ENCODE peak calls at places on chromosomes 6 and 20, in six cellular contexts. I, Q, V, T, X and P are unnamed samples. For H3K4me1 and H3K36me3, the result is how much of the 10 kb centered on the place peaks cover.

GRCh38 chr20:56363491-56363890 is 4.7 kb downstream of the FAM210B start:
- DNase-seq in I (no peak), Q (no peak), V (no peak), T (no peak), X (no peak), P (no peak)

GRCh38 chr6:144277174-144277573 is 8.0 kb upstream of the UTRN start:
- DNase-seq in I (no peak), Q (no peak), V (no peak), T (no peak), X (no peak), P (no peak)

GRCh38 chr6:76764057-76764456 is 691.6 kb upstream of the IMPG1 start:
- DNase-seq in I (no peak), Q (no peak), V (no peak), T (no peak), X (no peak), P (no peak)

GRCh38 chr6:154298297-154298696 is 58.3 kb downstream of the IPCEF1 start:
- DNase-seq in I (no peak), Q (no peak), V (peak), T (no peak), X (no peak), P (no peak)

GRCh38 chr6:146345582-146345981 is 198.1 kb upstream of the RAB32 start:
- DNase-seq in I (no peak), Q (no peak), V (no peak), T (no peak), X (no peak), P (no peak)

GRCh38 chr6:85469276-85470022 is 19.6 kb downstream of the NT5E start:
- DNase-seq in I (no peak), Q (no peak), V (no peak), T (no peak), X (no peak), P (no peak)

GRCh38 chr6:34144581-34145160 is 1.2 kb downstream of the GRM4 start:
- DNase-seq in I (no peak), Q (peak), V (no peak), T (no peak), X (no peak), P (no peak)

GRCh38 chr20:21509597-21510331 is 4.1 kb downstream of the NKX2-2 start:
- DNase-seq in I (no peak), Q (no peak), V (no peak), T (peak), X (no peak), P (no peak)

GRCh38 chr6:46220351-46221220 is 49.8 kb upstream of the ENPP5 start:
- DNase-seq in I (no peak), Q (no peak), V (no peak), T (no peak), X (no peak), P (no peak)

GRCh38 chr20:59566631-59567524 is 37.5 kb upstream of the PHACTR3 start:
- DNase-seq in I (peak), Q (peak), V (peak), T (no peak), X (no peak), P (no peak)

GRCh38 chr6:104953410-104953953 is 3.4 kb upstream of the LIN28B start:
- DNase-seq in I (no peak), Q (no peak), V (no peak), T (no peak), X (peak), P (no peak)

GRCh38 chr6:36104836-36105235 is 25.5 kb upstream of the MAPK13 start:
- DNase-seq in I (no peak), Q (no peak), V (no peak), T (no peak), X (peak), P (no peak)

GRCh38 chr6:134317471-134318131 is at the start of gene SGK1:
- DNase-seq in I (no peak), Q (no peak), V (no peak), T (peak), X (peak), P (no peak)

GRCh38 chr6:90078513-90079289 is 184.4 kb downstream of the GJA10 start:
- DNase-seq in I (no peak), Q (no peak), V (no peak), T (no peak), X (no peak), P (no peak)

GRCh38 chr6:109892451-109893435 is 85.4 kb upstream of the GPR6 start:
- DNase-seq in I (peak), Q (no peak), V (peak), T (no peak), X (peak), P (no peak)

GRCh38 chr6:117916483-117916882 is 9.4 kb downstream of the SLC35F1 start:
- DNase-seq in I (no peak), Q (no peak), V (no peak), T (no peak), X (no peak), P (no peak)

GRCh38 chr6:56677559-56677958 is 34.9 kb upstream of the DST start:
- DNase-seq in I (no peak), Q (no peak), V (no peak), T (no peak), X (no peak), P (no peak)

GRCh38 chr6:152270301-152270925 is 366.7 kb downstream of the SYNE1 start:
- DNase-seq in I (no peak), Q (no peak), V (peak), T (no peak), X (no peak), P (no peak)

GRCh38 chr20:3661836-3662665 is 1.1 kb downstream of the GFRA4 start:
- DNase-seq in I (no peak), Q (no peak), V (no peak), T (no peak), X (no peak), P (no peak)

GRCh38 chr6:45493761-45494160 is 116.0 kb upstream of the SUPT3H start:
- DNase-seq in I (no peak), Q (no peak), V (no peak), T (no peak), X (no peak), P (no peak)

GRCh38 chr6:79713701-79714322 is 82.7 kb downstream of the SH3BGRL2 start:
- DNase-seq in I (peak), Q (no peak), V (no peak), T (peak), X (peak), P (peak)

GRCh38 chr6:112899541-112899940 is 552.4 kb downstream of the RFPL4B start:
- DNase-seq in I (no peak), Q (no peak), V (no peak), T (no peak), X (no peak), P (peak)

GRCh38 chr6:159103396-159104162 is 58.8 kb upstream of the TAGAP start:
- DNase-seq in I (no peak), Q (no peak), V (no peak), T (no peak), X (no peak), P (no peak)

GRCh38 chr6:159105716-159106115 is 60.9 kb upstream of the TAGAP start:
- DNase-seq in I (no peak), Q (no peak), V (no peak), T (no peak), X (no peak), P (no peak)

GRCh38 chr6:159106627-159107241 is 61.9 kb upstream of the TAGAP start:
- DNase-seq in I (peak), Q (peak), V (no peak), T (no peak), X (no peak), P (peak)

GRCh38 chr6:159104163-159104885 is 59.5 kb upstream of the TAGAP start:
- DNase-seq in I (peak), Q (peak), V (no peak), T (peak), X (peak), P (peak)

DNA sequence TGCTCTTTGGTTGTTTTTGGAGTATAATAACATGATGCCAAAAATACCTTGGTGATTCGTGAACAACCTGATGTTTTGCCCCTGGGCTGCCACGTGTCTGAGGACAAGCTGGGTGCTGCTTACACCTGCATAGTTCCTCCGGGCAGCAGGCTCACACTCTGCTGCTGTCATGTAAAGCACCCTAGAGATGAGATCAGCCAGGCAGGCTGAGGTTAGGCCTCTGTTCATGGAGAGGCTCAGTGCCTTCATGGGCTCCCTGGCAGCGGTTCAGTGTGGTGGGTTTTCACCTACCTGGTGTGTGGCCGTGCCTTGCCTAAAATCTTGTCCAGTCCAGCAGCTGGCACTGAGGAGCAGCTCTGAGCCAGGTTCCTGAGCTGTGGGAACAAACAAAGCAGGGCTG is 60.1 kb upstream of the TAGAP start:
- DNase-seq in I (no peak), Q (no peak), V (no peak), T (no peak), X (no peak), P (no peak)
- H3K4me1 ChIP-seq in I (half or more), Q (under half), V (under half), T (under half), X (under half), P (under half)

DNA sequence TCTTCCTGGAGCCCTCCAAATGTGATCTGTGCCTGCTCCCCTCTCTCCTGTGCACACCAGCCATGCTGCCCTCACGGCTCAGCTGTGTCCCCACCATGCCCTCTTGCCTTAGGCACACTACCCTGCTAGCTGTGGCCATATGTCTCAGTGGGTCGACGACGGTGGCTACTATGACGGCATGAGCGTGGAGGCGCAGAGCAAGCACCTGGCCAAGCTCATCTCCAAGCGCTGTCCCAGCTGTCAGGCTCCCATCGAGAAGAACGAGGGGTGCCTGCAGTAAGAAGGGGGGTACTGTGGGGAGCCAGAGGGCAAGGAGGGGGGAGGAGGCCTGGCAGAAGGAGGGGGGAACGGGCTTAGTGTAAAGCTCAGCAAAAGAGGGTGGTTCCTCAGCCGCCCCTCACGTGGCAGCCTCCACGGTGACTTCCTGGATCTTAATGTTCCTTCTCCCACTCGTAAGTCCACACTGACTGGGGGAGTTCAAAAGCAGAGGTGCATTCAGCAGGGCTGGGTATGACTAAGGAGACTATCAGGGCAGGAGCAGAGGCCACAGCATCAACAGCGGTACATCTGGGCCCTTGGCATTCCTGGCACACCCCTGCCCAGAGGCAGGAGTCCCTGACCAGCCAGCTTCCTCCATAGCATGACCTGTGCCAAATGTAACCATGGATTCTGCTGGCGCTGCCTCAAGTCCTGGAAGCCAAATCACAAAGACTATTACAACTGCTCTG is 8.1 kb downstream of the DNPH1 start:
- DNase-seq in I (peak), Q (no peak), V (no peak), T (no peak), X (no peak), P (peak)
- H3K27ac ChIP-seq in I (no peak), Q (no peak), V (no peak), T (no peak), X (no peak), P (no peak)

GRCh38 chr20:1448081-1448627 is 18.5 kb downstream of the NSFL1C start:
- DNase-seq in I (no peak), Q (no peak), V (no peak), T (no peak), X (no peak), P (peak)

GRCh38 chr20:1442304-1442703 is 24.3 kb downstream of the NSFL1C start:
- DNase-seq in I (no peak), Q (no peak), V (no peak), T (no peak), X (no peak), P (no peak)

GRCh38 chr20:1449370-1449769 is 17.3 kb downstream of the NSFL1C start:
- DNase-seq in I (no peak), Q (no peak), V (no peak), T (no peak), X (no peak), P (peak)

GRCh38 chr20:1443085-1443484 is 23.6 kb downstream of the NSFL1C start:
- DNase-seq in I (no peak), Q (no peak), V (no peak), T (no peak), X (no peak), P (no peak)

GRCh38 chr20:1446536-1446935 is 20.1 kb downstream of the NSFL1C start:
- DNase-seq in I (no peak), Q (no peak), V (no peak), T (no peak), X (no peak), P (peak)
- H3K36me3 ChIP-seq in I (half or more), Q (half or more), V (half or more), T (half or more), X (under half), P (half or more)

DNA sequence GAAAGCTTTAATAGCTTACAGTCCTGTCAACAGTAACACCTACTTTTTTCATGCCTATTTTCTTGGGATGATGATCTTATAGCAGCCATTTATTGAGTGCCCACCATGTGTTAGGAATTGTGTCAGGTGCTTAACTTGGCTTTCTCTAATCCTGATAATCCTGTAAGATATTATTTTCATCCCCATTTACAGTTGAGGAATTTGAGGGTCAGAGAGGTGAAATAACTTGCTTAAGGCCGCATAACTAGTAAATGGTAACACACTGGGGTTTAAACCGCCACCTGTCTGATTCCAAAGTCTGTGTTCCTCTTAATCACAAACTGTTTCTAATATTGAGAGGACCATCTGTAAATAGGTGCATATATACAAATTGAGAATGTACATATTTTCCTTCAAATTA is 55.5 kb downstream of the NCOA3 start:
- DNase-seq in I (no peak), Q (no peak), V (no peak), T (no peak), X (no peak), P (peak)
- H3K4me1 ChIP-seq in I (half or more), Q (under half), V (under half), T (under half), X (under half), P (under half)

GRCh38 chr20:62352402-62353288 is 14.5 kb downstream of the LAMA5 start:
- DNase-seq in I (peak), Q (peak), V (no peak), T (peak), X (no peak), P (no peak)

GRCh38 chr20:62353289-62354030 is 13.7 kb downstream of the LAMA5 start:
- DNase-seq in I (no peak), Q (no peak), V (no peak), T (no peak), X (no peak), P (no peak)

GRCh38 chr20:62350098-62350628 is 16.9 kb downstream of the LAMA5 start:
- DNase-seq in I (peak), Q (no peak), V (peak), T (no peak), X (peak), P (no peak)

GRCh38 chr20:62350629-62351422 is 16.3 kb downstream of the LAMA5 start:
- DNase-seq in I (no peak), Q (no peak), V (no peak), T (no peak), X (no peak), P (no peak)

DNA sequence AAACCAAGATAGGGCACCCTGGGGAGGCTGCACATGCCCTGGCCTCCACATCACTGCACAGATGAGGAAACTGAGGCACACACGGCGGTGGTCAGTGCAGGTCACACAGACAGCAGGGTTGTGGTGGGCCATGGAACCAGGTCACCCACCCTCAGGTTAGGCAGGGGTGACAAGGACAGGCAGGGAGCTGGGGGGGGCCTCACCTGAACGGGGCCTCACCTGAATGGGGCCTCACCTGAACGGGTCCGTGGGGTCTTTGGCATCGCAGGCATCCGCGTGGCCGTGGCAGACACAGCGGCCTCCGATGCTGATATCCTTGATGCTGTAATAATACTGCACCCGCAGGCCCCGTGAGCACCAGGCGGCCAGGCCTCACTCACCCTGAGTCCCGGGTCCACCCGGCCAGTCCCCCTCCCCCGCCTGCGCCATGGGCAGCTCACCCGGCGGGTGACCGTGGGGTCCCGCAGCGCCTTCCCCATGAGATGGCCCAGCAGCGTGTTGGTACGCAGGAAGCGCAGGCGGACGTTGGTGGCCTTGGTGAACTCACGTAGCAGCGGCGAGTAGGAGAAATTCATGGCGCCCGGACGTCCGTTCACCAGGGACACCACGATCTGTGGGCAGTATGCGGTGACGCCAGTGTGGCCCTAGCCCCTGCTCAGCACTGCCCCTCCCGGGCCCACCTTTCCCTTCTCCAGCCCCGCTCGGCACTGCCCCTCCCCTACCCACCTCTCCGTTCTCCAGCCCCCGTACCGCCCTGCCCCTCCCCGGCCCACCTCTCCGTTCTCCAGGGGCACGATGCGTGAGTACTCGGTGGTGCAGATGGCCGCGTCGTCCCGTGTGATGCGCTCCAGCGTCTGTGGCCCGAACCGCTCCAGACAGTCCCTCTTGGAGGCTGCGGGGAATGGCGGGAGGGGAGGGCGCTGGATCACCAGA is 15.4 kb downstream of the LAMA5 start:
- DNase-seq in I (no peak), Q (no peak), V (no peak), T (no peak), X (no peak), P (no peak)
- H3K27ac ChIP-seq in I (no peak), Q (peak), V (peak), T (no peak), X (peak), P (no peak)

GRCh38 chr6:111686249-111686997 is 80.7 kb upstream of the TRAF3IP2 start:
- DNase-seq in I (no peak), Q (peak), V (no peak), T (peak), X (no peak), P (no peak)
- H3K36me3 ChIP-seq in I (under half), Q (under half), V (under half), T (under half), X (under half), P (under half)

GRCh38 chr6:37988696-37989095 is 169.2 kb downstream of the ZFAND3 start:
- DNase-seq in I (no peak), Q (no peak), V (no peak), T (no peak), X (no peak), P (no peak)

GRCh38 chr6:37988131-37988530 is 168.6 kb downstream of the ZFAND3 start:
- DNase-seq in I (no peak), Q (no peak), V (no peak), T (no peak), X (no peak), P (no peak)

GRCh38 chr6:37993596-37993995 is 174.1 kb downstream of the ZFAND3 start:
- DNase-seq in I (no peak), Q (no peak), V (no peak), T (no peak), X (no peak), P (no peak)

GRCh38 chr6:37992749-37993148 is 173.2 kb downstream of the ZFAND3 start:
- DNase-seq in I (no peak), Q (no peak), V (no peak), T (no peak), X (no peak), P (no peak)

DNA sequence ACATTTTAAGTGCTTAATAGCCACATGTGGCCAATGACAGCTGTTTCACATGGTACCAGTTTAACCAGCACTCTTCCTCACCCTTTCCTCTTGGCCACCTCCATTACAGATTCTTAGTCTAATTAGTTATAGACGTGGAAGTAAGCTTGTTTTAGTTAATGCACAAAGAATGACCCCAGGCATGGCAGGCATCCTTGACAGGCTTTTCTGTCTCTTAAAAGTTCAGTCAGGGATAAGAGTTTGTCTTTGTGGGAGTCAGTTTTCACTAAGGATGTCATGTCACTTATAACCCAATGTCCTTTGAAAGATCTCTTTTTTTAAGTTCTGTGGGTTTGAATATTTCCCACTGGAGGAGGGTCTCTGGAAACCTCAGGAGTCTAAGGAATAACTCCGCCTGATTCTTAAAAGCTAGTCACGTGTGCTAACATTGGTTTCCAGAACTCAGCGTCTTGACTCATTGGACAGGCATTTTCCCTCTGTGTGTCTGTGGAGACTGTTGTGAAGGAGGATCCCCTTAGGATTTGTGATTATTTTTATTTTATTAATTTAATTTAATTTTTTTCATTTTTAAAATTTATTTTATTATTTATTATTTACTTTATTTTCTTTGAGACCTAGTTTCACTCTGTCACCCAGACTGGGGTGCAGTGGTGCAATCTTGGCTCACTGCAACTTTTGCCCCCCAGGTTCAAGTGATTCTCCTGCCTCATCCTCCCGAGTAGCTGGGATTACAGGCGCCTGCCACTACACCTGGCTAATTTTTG is 171.4 kb downstream of the ZFAND3 start:
- DNase-seq in I (no peak), Q (no peak), V (no peak), T (no peak), X (peak), P (peak)
- H3K4me1 ChIP-seq in I (half or more), Q (under half), V (under half), T (under half), X (under half), P (under half)